ENCODE peak calls at places on chromosomes 16 and 17, in five cellular contexts. One of them, this sample, is unnamed.

GRCh38 chr16:60755907-60756306 is 1280.3 kb downstream of the CDH8 start:
- DNase-seq in psoas muscle: no peak
- DNase-seq in AG04450: no peak
- DNase-seq in dorsolateral prefrontal cortex: no peak
- DNase-seq in tibial artery: no peak
- DNase-seq in this sample: no peak

GRCh38 chr16:78709137-78709871 is 609.9 kb downstream of the WWOX start:
- DNase-seq in psoas muscle: no peak
- DNase-seq in AG04450: no peak
- DNase-seq in dorsolateral prefrontal cortex: no peak
- DNase-seq in tibial artery: no peak
- DNase-seq in this sample: no peak

GRCh38 chr17:27282054-27282501 is 11.8 kb upstream of the WSB1 start:
- DNase-seq in psoas muscle: no peak
- DNase-seq in AG04450: no peak
- DNase-seq in dorsolateral prefrontal cortex: no peak
- DNase-seq in tibial artery: peak
- DNase-seq in this sample: no peak

GRCh38 chr16:52569296-52569695 is 22.4 kb upstream of the TOX3 start:
- DNase-seq in psoas muscle: no peak
- DNase-seq in AG04450: no peak
- DNase-seq in dorsolateral prefrontal cortex: no peak
- DNase-seq in tibial artery: no peak
- DNase-seq in this sample: no peak

GRCh38 chr17:9339958-9340357 is 235.7 kb downstream of the STX8 start:
- DNase-seq in psoas muscle: no peak
- DNase-seq in AG04450: no peak
- DNase-seq in dorsolateral prefrontal cortex: no peak
- DNase-seq in tibial artery: no peak
- DNase-seq in this sample: no peak

GRCh38 chr16:67406111-67406593 is 10.1 kb downstream of the ZDHHC1 start:
- DNase-seq in psoas muscle: peak
- DNase-seq in AG04450: no peak
- DNase-seq in dorsolateral prefrontal cortex: no peak
- DNase-seq in tibial artery: no peak
- DNase-seq in this sample: no peak

GRCh38 chr16:66473654-66474519 is 46.8 kb downstream of the BEAN1 start:
- DNase-seq in psoas muscle: no peak
- DNase-seq in AG04450: no peak
- DNase-seq in dorsolateral prefrontal cortex: no peak
- DNase-seq in tibial artery: no peak
- DNase-seq in this sample: no peak

GRCh38 chr17:17062866-17063265 is 20.6 kb downstream of the MPRIP start:
- DNase-seq in psoas muscle: no peak
- DNase-seq in AG04450: no peak
- DNase-seq in dorsolateral prefrontal cortex: no peak
- DNase-seq in tibial artery: peak
- DNase-seq in this sample: no peak

GRCh38 chr17:68198931-68199836 is 48.7 kb upstream of the AMZ2 start:
- DNase-seq in psoas muscle: no peak
- DNase-seq in AG04450: no peak
- DNase-seq in dorsolateral prefrontal cortex: no peak
- DNase-seq in tibial artery: no peak
- DNase-seq in this sample: no peak

GRCh38 chr16:17304124-17304813 is 166.5 kb downstream of the XYLT1 start:
- DNase-seq in psoas muscle: no peak
- DNase-seq in AG04450: no peak
- DNase-seq in dorsolateral prefrontal cortex: no peak
- DNase-seq in tibial artery: no peak
- DNase-seq in this sample: no peak

DNA sequence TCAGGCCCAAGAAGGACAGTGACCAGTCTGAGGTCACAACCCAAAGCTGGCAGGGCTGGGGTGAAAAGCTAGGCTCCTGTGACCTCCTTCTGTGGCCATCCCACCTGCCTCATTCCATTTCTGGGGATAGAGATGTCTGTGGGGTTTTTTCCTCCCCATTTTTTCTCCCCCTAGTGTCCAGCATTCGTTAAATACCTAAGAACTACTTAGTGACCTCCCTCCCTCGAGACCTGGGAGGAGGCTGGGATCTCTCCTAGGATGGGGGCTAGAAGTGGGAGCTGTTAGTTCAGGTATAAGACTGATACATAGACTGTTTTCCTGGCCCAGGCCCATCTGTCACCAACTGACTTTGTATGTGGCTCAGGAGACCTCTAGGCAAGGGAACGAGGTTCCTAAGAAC is 20.5 kb upstream of the STAC2 start:
- DNase-seq in psoas muscle: no peak
- DNase-seq in AG04450: no peak
- DNase-seq in dorsolateral prefrontal cortex: no peak
- DNase-seq in tibial artery: no peak
- DNase-seq in this sample: no peak
- TF ChIP-seq CTCF in psoas muscle: no peak
- TF ChIP-seq CTCF in AG04450: peak
- TF ChIP-seq CTCF in dorsolateral prefrontal cortex: no peak
- TF ChIP-seq CTCF in tibial artery: no peak
- TF ChIP-seq CTCF in this sample: no peak

GRCh38 chr16:728890-729744 is 2.2 kb downstream of the HAGHL start:
- DNase-seq in psoas muscle: peak
- DNase-seq in AG04450: no peak
- DNase-seq in dorsolateral prefrontal cortex: peak
- DNase-seq in tibial artery: no peak
- DNase-seq in this sample: no peak

GRCh38 chr16:729768-730665 is 3.1 kb downstream of the HAGHL start:
- DNase-seq in psoas muscle: peak
- DNase-seq in AG04450: no peak
- DNase-seq in dorsolateral prefrontal cortex: peak
- DNase-seq in tibial artery: no peak
- DNase-seq in this sample: no peak

GRCh38 chr16:727291-727977 is 528 bp downstream of the HAGHL start:
- DNase-seq in psoas muscle: no peak
- DNase-seq in AG04450: no peak
- DNase-seq in dorsolateral prefrontal cortex: no peak
- DNase-seq in tibial artery: no peak
- DNase-seq in this sample: no peak

GRCh38 chr16:726438-727290 is at the start of the genes CCDC78 and HAGHL:
- DNase-seq in psoas muscle: no peak
- DNase-seq in AG04450: no peak
- DNase-seq in dorsolateral prefrontal cortex: no peak
- DNase-seq in tibial artery: no peak
- DNase-seq in this sample: no peak

DNA sequence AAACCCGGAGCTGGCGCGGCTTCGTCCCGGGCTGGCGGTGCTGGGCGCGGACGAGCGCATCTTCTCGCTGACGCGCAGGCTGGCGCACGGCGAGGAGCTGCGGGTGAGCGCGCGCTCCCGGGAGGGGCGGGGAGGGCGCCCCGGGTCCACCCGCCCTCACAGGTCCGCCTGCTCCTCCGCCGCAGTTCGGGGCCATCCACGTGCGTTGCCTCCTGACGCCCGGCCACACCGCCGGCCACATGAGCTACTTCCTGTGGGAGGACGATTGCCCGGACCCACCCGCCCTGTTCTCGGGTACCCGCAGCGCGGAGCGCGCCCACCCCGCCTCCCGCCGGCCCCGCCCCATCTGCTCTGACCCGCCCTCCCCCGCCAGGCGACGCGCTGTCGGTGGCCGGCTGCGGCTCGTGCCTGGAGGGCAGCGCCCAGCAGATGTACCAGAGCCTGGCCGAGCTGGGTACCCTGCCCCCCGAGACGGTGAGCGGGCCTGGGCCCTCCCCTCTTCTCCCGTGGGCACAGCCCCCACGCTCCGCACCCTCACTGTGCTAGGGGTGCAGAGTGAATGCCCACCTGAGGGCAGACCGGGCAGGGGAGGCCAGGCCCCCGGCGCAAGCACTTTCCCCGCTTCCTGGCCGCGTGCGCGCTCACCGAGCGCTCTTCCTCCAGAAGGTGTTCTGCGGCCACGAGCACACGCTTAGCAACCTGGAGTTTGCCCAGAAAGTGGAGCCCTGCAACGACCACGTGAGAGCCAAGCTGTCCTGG is 1.4 kb downstream of the HAGHL start:
- DNase-seq in psoas muscle: peak
- DNase-seq in AG04450: no peak
- DNase-seq in dorsolateral prefrontal cortex: peak
- DNase-seq in tibial artery: peak
- DNase-seq in this sample: no peak
- H3K4me3 ChIP-seq in psoas muscle: peak
- H3K4me3 ChIP-seq in AG04450: peak
- H3K4me3 ChIP-seq in dorsolateral prefrontal cortex: peak
- H3K4me3 ChIP-seq in tibial artery: peak
- H3K4me3 ChIP-seq in this sample: peak

DNA sequence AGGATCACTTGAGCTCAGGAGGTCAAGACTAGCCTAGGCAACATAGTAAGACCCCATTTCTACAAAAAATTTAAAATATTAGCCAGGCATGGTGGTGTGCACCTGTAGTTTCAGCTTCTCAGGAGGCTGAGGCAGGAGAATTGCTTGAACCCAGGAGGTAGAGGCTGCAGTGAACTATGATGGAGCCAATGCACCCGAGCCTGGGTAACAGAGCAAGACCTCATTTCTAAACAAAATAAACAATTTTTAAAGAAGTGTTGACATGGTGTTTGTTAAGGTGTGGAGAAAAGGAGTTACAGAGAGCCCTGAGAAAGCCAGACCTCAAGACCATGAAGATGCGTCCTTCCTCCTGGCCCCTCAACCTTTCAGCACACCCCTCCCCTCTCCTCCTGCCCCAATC is 37.6 kb upstream of the C1QL1 start:
- DNase-seq in psoas muscle: no peak
- DNase-seq in AG04450: no peak
- DNase-seq in dorsolateral prefrontal cortex: no peak
- DNase-seq in tibial artery: no peak
- DNase-seq in this sample: no peak
- TF ChIP-seq CTCF in psoas muscle: no peak
- TF ChIP-seq CTCF in AG04450: no peak
- TF ChIP-seq CTCF in dorsolateral prefrontal cortex: no peak
- TF ChIP-seq CTCF in tibial artery: no peak
- TF ChIP-seq CTCF in this sample: no peak

GRCh38 chr17:2173005-2173404 is 118.1 kb downstream of the HIC1 start:
- DNase-seq in psoas muscle: no peak
- DNase-seq in AG04450: no peak
- DNase-seq in dorsolateral prefrontal cortex: no peak
- DNase-seq in tibial artery: peak
- DNase-seq in this sample: no peak

GRCh38 chr17:2171725-2172446 is 117.0 kb downstream of the HIC1 start:
- DNase-seq in psoas muscle: peak
- DNase-seq in AG04450: peak
- DNase-seq in dorsolateral prefrontal cortex: peak
- DNase-seq in tibial artery: peak
- DNase-seq in this sample: no peak

GRCh38 chr17:2174471-2175293 is 119.8 kb downstream of the HIC1 start:
- DNase-seq in psoas muscle: peak
- DNase-seq in AG04450: peak
- DNase-seq in dorsolateral prefrontal cortex: no peak
- DNase-seq in tibial artery: peak
- DNase-seq in this sample: no peak

GRCh38 chr17:2174048-2174447 is 119.1 kb downstream of the HIC1 start:
- DNase-seq in psoas muscle: no peak
- DNase-seq in AG04450: no peak
- DNase-seq in dorsolateral prefrontal cortex: no peak
- DNase-seq in tibial artery: no peak
- DNase-seq in this sample: no peak

DNA sequence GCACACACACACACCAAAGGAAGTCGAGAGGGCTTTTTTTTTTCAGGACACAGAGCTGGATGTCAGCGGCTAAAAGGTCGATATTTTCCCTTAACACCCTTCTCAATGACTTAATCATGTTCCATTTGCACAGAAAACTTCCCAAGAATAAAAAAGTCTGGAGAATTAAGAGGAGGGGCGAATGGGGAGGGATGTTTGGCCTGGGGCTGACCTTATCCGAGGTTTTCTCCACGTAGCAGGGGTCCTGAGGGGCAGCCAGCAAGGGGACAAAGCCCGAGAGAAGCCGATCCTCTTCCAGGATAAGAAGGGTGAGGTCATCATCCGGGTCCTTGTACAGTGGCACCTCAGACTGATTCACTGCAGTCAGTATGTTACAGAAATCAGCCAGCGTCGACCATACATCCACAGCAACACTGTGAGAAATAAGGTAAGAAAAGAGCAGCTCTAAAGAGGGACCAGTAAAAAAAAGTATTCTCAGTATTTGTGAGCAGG is 117.6 kb downstream of the HIC1 start:
- DNase-seq in psoas muscle: no peak
- DNase-seq in AG04450: peak
- DNase-seq in dorsolateral prefrontal cortex: no peak
- DNase-seq in tibial artery: no peak
- DNase-seq in this sample: no peak
- H3K4me3 ChIP-seq in psoas muscle: peak
- H3K4me3 ChIP-seq in AG04450: peak
- H3K4me3 ChIP-seq in dorsolateral prefrontal cortex: no peak
- H3K4me3 ChIP-seq in tibial artery: peak
- H3K4me3 ChIP-seq in this sample: no peak

GRCh38 chr16:87878704-87879103 is 9.4 kb upstream of the SLC7A5 start:
- DNase-seq in psoas muscle: no peak
- DNase-seq in AG04450: no peak
- DNase-seq in dorsolateral prefrontal cortex: no peak
- DNase-seq in tibial artery: no peak
- DNase-seq in this sample: no peak

GRCh38 chr16:87881327-87882200 is 12.3 kb upstream of the SLC7A5 start:
- DNase-seq in psoas muscle: no peak
- DNase-seq in AG04450: no peak
- DNase-seq in dorsolateral prefrontal cortex: no peak
- DNase-seq in tibial artery: no peak
- DNase-seq in this sample: no peak

GRCh38 chr16:87880117-87880696 is 10.9 kb upstream of the SLC7A5 start:
- DNase-seq in psoas muscle: no peak
- DNase-seq in AG04450: no peak
- DNase-seq in dorsolateral prefrontal cortex: no peak
- DNase-seq in tibial artery: no peak
- DNase-seq in this sample: no peak

GRCh38 chr16:87874639-87875472 is 5.5 kb upstream of the SLC7A5 start:
- DNase-seq in psoas muscle: no peak
- DNase-seq in AG04450: no peak
- DNase-seq in dorsolateral prefrontal cortex: no peak
- DNase-seq in tibial artery: no peak
- DNase-seq in this sample: no peak

DNA sequence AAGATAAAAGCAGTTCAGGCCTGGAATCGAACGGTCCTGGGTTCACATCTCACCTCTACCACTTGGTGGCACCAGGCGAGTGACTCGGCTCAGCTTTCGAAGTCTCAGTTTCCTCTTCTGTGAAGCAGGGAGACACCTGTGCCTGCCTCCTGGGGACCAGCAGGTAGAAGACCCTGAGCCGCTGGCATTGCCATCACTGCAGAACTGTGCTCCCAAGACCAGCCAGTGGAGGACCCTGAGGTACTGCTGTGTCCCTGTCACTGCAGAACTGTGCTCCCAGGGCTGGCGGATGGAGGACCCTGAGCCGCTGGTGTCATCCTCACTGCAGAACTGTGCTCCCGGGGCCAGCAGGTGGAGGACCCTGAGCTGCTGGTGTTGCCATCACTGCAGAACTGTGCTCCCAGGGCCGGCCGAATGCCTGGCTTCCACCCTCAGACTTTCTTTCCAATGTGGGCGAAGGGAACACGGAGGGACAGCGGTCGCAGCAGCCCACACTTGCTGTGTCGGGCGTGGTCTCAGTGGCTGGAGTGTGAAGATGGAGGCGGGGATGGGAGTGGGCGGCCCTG is 8.7 kb upstream of the SLC7A5 start:
- DNase-seq in psoas muscle: no peak
- DNase-seq in AG04450: no peak
- DNase-seq in dorsolateral prefrontal cortex: no peak
- DNase-seq in tibial artery: no peak
- DNase-seq in this sample: no peak
- TF ChIP-seq CTCF in psoas muscle: no peak
- TF ChIP-seq CTCF in AG04450: no peak
- TF ChIP-seq CTCF in dorsolateral prefrontal cortex: no peak
- TF ChIP-seq CTCF in tibial artery: no peak
- TF ChIP-seq CTCF in this sample: no peak